ENCODE peak calls at places on chromosome 9, in ten cellular contexts. L is astrocyte, B is nephron progenitor cell, U is Calu3, R is fibroblast of lung, J is neural crest cell, Y is IMR-90, C is mesothelial cell of epicardium, X is endothelial cell, D is upper lobe of left lung. N is an unnamed sample.

GRCh38 chr9:134839441-134840125 is 41.0 kb upstream of the FCN2 start:
- DNase-seq in Y (no peak), B (peak), R (no peak), U (no peak), J (no peak), D (no peak), L (no peak), X (peak), C (no peak), N (no peak)

GRCh38 chr9:2771101-2771500 is 53.8 kb downstream of the KCNV2 start:
- DNase-seq in J (no peak), L (peak), R (no peak), B (no peak), X (no peak), C (no peak), D (no peak), Y (peak), U (no peak), N (no peak)

GRCh38 chr9:71552480-71552879 is 215.8 kb downstream of the CEMIP2 start:
- DNase-seq in C (no peak), R (no peak), D (no peak), L (no peak), B (peak), J (no peak), U (peak), X (peak), Y (no peak), N (no peak)

GRCh38 chr9:76150016-76150415 is 244.2 kb downstream of the RFK start:
- DNase-seq in L (no peak), X (no peak), U (no peak), C (no peak), D (no peak), B (no peak), Y (no peak), J (no peak), R (no peak), N (no peak)

GRCh38 chr9:79623799-79624721 is 52.3 kb downstream of the TLE4 start:
- DNase-seq in D (peak), U (no peak), R (no peak), C (no peak), X (peak), J (no peak), Y (no peak), L (no peak), B (no peak), N (peak)

GRCh38 chr9:98075332-98075805 is 18.8 kb downstream of the NANS start:
- DNase-seq in B (no peak), J (no peak), D (no peak), R (peak), C (no peak), Y (peak), U (peak), L (peak), X (no peak), N (no peak)

GRCh38 chr9:22722492-22722891 is 275.9 kb downstream of the DMRTA1 start:
- DNase-seq in C (no peak), X (no peak), L (peak), U (no peak), D (no peak), Y (no peak), R (no peak), B (no peak), J (no peak), N (no peak)

GRCh38 chr9:124197177-124198095 is 60.3 kb upstream of the NEK6 start:
- DNase-seq in D (peak), Y (no peak), X (no peak), U (no peak), J (no peak), R (no peak), B (no peak), L (no peak), C (no peak), N (no peak)

GRCh38 chr9:130283514-130284248 is 18.1 kb downstream of the HMCN2 start:
- DNase-seq in C (no peak), X (no peak), B (no peak), L (no peak), Y (no peak), J (no peak), D (no peak), U (no peak), R (no peak), N (no peak)

GRCh38 chr9:134605351-134605968 is 36.1 kb upstream of the COL5A1 start:
- DNase-seq in C (no peak), Y (no peak), J (no peak), L (no peak), U (no peak), B (no peak), R (no peak), D (no peak), X (peak), N (no peak)

GRCh38 chr9:127912882-127913281 is 4.0 kb downstream of the ST6GALNAC4 start:
- DNase-seq in U (no peak), D (peak), B (no peak), X (no peak), R (no peak), L (no peak), C (no peak), J (no peak), Y (no peak), N (no peak)

GRCh38 chr9:95477885-95478790 is 38.6 kb downstream of the PTCH1 start:
- DNase-seq in J (no peak), D (no peak), U (no peak), R (no peak), X (no peak), C (no peak), Y (no peak), B (no peak), L (no peak), N (no peak)

GRCh38 chr9:93452710-93453046 is 703 bp downstream of the FAM120AOS start:
- DNase-seq in U (no peak), D (peak), Y (no peak), L (no peak), R (no peak), B (peak), J (no peak), C (peak), X (no peak), N (peak)

DNA sequence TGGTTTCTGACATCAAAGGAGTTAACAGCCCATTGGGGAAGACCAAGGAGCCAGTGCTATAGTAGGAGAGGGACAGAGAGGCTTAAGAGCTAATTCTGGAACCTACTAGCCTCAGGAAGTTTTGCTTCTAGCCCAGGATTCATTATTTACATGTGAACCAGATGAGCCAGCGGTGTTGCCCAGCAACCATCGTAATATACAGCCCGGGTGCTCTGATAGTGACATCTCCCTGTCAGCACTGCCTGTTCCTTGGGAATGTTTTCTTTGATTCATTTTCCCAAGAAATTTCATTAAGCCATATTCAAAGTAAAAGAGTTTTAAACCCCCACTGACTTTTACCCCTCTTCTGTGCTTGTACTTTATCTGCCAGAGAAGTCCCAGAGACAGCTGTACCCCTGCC is 217.4 kb upstream of the ADAMTSL1 start:
- DNase-seq in X (no peak), L (no peak), U (no peak), B (peak), D (no peak), R (peak), J (no peak), Y (peak), C (no peak), N (no peak)
- TF ChIP-seq CTCF in X (no peak), L (no peak), U (no peak), B (no peak), D (no peak), R (no peak), J (no peak), Y (no peak), C (no peak), N (no peak)

GRCh38 chr9:105637787-105638395 is 24.4 kb upstream of the TAL2 start:
- DNase-seq in Y (peak), L (no peak), J (no peak), X (no peak), B (no peak), D (no peak), R (peak), C (no peak), U (no peak), N (no peak)
- TF ChIP-seq CTCF in Y (peak), L (peak), J (peak), X (peak), B (peak), D (no peak), R (peak), C (peak), U (no peak), N (peak)

GRCh38 chr9:99211746-99212145 is 10.0 kb downstream of the ALG2 start:
- DNase-seq in L (no peak), B (no peak), C (no peak), U (no peak), Y (no peak), X (peak), R (no peak), D (no peak), J (no peak), N (no peak)
- TF ChIP-seq CTCF in L (no peak), B (no peak), C (no peak), U (no peak), Y (no peak), X (no peak), R (no peak), D (no peak), J (no peak), N (no peak)

GRCh38 chr9:37840560-37841194 is 40.1 kb downstream of the DCAF10 start:
- DNase-seq in U (no peak), R (peak), X (no peak), B (no peak), L (peak), J (no peak), C (no peak), D (no peak), Y (peak), N (no peak)

GRCh38 chr9:37839491-37840461 is 39.2 kb downstream of the DCAF10 start:
- DNase-seq in R (peak), X (no peak), D (no peak), B (no peak), J (no peak), C (no peak), Y (peak), L (no peak), U (no peak), N (no peak)

GRCh38 chr9:37835821-37836220 is 35.2 kb downstream of the DCAF10 start:
- DNase-seq in U (no peak), X (no peak), B (no peak), C (no peak), J (no peak), Y (no peak), L (no peak), R (no peak), D (no peak), N (no peak)

DNA sequence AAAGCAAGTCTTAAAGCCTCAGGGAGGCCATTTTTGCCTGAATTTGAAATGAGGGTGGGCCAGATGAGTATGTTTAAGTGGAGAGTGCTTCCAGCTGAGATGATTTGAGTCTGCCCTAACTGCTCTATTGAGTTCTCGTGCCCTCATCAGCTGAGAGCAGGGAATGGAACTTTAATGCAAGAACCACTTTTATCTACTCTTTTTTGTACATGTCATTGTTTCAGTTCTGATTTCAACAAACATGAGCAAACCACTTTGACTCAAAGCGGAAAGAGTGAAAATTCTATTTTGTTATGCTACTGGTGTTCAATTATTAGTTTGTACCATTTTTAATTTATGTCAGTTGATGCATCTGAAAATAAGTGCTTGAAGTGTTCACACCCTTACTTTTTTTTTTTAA is 35.8 kb downstream of the DCAF10 start:
- DNase-seq in Y (no peak), J (no peak), D (no peak), U (no peak), X (no peak), C (no peak), B (no peak), R (no peak), L (no peak), N (no peak)
- TF ChIP-seq CTCF in Y (no peak), J (no peak), D (no peak), U (no peak), X (no peak), C (no peak), B (no peak), R (no peak), L (no peak), N (no peak)

DNA sequence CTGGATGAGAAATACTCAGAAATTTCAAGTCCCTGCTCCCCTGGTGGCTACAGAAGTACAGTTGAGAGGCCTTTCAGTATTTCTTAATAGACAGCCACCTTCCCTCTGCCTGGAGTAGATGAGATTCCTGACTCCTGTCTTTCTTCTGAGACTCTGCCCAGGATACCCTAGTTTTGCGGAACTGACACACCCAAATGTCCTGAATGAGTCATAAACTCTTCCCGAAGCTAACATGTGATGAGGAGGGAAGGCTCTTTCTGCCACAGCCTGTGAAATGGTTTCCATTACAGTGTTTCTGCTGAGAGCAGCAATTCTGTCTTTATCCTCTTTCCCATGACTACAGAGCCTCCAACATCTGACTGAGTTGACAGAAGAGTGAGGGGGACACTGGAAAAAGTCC is 52.7 kb upstream of the TNC start:
- DNase-seq in R (peak), C (no peak), Y (peak), U (no peak), B (no peak), X (no peak), L (peak), J (no peak), D (no peak), N (no peak)
- TF ChIP-seq CTCF in R (no peak), C (no peak), Y (no peak), U (no peak), B (no peak), X (no peak), L (peak), J (no peak), D (no peak), N (no peak)

GRCh38 chr9:96651626-96652025 is 3.5 kb downstream of the PRXL2C start:
- DNase-seq in C (no peak), L (no peak), X (no peak), J (no peak), B (no peak), D (no peak), R (peak), Y (peak), U (no peak), N (no peak)
- TF ChIP-seq CTCF in C (peak), L (peak), X (no peak), J (peak), B (peak), D (no peak), R (no peak), Y (peak), U (no peak), N (peak)

GRCh38 chr9:14993061-14993800 is 83.0 kb upstream of the FREM1 start:
- DNase-seq in R (peak), Y (peak), B (peak), D (peak), L (peak), C (peak), J (peak), X (peak), U (no peak), N (peak)

GRCh38 chr9:14992516-14992915 is 82.3 kb upstream of the FREM1 start:
- DNase-seq in U (no peak), D (no peak), X (no peak), R (no peak), J (no peak), L (no peak), C (no peak), B (no peak), Y (no peak), N (peak)

GRCh38 chr9:14992025-14992424 is 81.8 kb upstream of the FREM1 start:
- DNase-seq in C (no peak), D (no peak), Y (no peak), J (no peak), X (no peak), B (no peak), L (no peak), R (no peak), U (no peak), N (no peak)

GRCh38 chr9:14994738-14995137 is 84.5 kb upstream of the FREM1 start:
- DNase-seq in Y (no peak), U (no peak), L (no peak), X (no peak), J (no peak), C (no peak), R (no peak), D (no peak), B (no peak), N (peak)

GRCh38 chr9:14993891-14994554 is 83.8 kb upstream of the FREM1 start:
- DNase-seq in R (no peak), J (no peak), B (no peak), X (no peak), U (no peak), Y (no peak), D (no peak), C (no peak), L (no peak), N (peak)
- TF ChIP-seq CTCF in R (no peak), J (no peak), B (no peak), X (no peak), U (no peak), Y (no peak), D (no peak), C (no peak), L (no peak), N (no peak)

N was measured in DND-41.